ENCODE peak calls at places on chromosomes 7 and 10, in four cellular contexts. L is GM12878, E is endothelial cell of umbilical vein, V is neural progenitor cell. C is an unnamed sample.

GRCh38 chr10:97564776-97565175 is 7.8 kb upstream of the ANKRD2 start:
- DNase-seq in L (no peak), E (no peak), V (no peak), C (no peak)

GRCh38 chr10:95976295-95977229 is 66.8 kb upstream of the CCNJ start:
- DNase-seq in L (no peak), E (no peak), V (no peak), C (no peak)

GRCh38 chr10:47247190-47248059 is 52.6 kb upstream of the GDF10 start:
- DNase-seq in L (no peak), E (no peak), V (no peak), C (no peak)

GRCh38 chr10:70265032-70265689 is 18.6 kb downstream of the NPFFR1 start:
- DNase-seq in L (no peak), E (no peak), V (peak; percentile 74), C (no peak)

GRCh38 chr7:151425670-151426075 is 14.3 kb downstream of the CRYGN start:
- DNase-seq in L (no peak), E (no peak), V (peak; percentile 56), C (no peak)

GRCh38 chr7:52811537-52811936 is 223.9 kb upstream of the POM121L12 start:
- DNase-seq in L (no peak), E (no peak), V (no peak), C (no peak)

GRCh38 chr7:86939197-86939814 is 120.1 kb downstream of the ELAPOR2 start:
- DNase-seq in L (peak; percentile 40), E (peak; percentile 87), V (peak; percentile 71), C (peak; percentile 43)

GRCh38 chr10:91602449-91602848 is 30.4 kb downstream of the PPP1R3C start:
- DNase-seq in L (no peak), E (no peak), V (no peak), C (no peak)

GRCh38 chr10:75754096-75754495 is 322.7 kb downstream of the LRMDA start:
- DNase-seq in L (no peak), E (no peak), V (no peak), C (no peak)

GRCh38 chr7:51071427-51071826 is 245.2 kb downstream of the COBL start:
- DNase-seq in L (no peak), E (no peak), V (no peak), C (no peak)

GRCh38 chr7:137390076-137390475 is 46.5 kb upstream of the PTN start:
- DNase-seq in L (no peak), E (no peak), V (no peak), C (no peak)

GRCh38 chr10:61897671-61898434 is 3.6 kb upstream of the ARID5B start:
- DNase-seq in L (no peak), E (peak; percentile 47), V (peak; percentile 62), C (no peak)

GRCh38 chr10:127195041-127195506 is 1.3 kb downstream of the INSYN2A start:
- DNase-seq in L (no peak), E (peak; percentile 7), V (peak; percentile 26), C (no peak)
- H2AFZ ChIP-seq in L (no peak overlapping the region), E (no peak overlapping the region), V (no peak overlapping the region), C (no peak overlapping the region)

DNA sequence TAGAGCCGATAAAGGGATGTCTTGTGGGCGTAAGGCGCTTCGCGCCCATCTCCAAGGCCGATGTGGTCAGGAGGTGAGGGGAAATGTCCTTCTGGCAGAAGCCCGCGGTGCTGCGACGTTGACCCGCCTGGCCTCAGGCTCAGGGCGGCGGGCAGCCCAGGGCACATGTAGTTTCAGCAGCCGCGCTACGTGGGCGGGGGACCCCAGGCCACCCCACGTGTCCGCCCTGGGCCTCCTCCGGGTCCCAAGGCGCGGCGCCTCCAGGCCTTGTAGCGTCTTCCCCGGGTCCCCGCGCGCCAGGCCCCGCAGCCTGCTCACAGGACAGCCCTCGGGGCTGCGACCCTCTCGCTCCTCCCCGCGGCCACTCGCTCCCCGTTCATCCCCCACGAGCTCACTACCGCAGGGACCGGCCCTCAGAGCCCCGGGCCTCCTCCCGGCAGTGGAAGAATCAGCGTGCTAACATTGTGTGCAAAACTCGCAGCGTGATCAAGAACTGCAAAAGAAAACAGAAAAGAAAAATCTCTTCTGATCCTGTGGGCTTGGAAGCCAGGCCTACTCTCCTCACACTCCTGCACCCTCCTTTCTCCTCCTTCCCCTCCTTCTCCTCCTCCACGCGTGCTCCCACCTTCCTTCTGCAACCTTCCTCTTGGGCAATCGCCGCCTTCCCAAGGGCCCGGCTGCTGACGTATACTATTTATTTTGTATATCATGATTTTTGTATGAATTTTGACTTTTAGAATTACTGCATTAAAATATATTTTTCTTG is 4.4 kb upstream of the TBX20 start:
- DNase-seq in L (no peak), E (no peak), V (peak; percentile 69), C (no peak)
- TF ChIP-seq EZH2 in L (no peak), E (no peak), V (no peak), C (no peak)

GRCh38 chr7:5282464-5283316 is at the start of gene SLC29A4:
- DNase-seq in L (no peak), E (no peak), V (peak; percentile 62), C (no peak)
- H3K4me3 ChIP-seq in L (no peak within 1 kb of the TSS), E (no peak within 1 kb of the TSS), V (peak within 1 kb of the TSS; percentile 67), C (no peak within 1 kb of the TSS)

GRCh38 chr7:155570171-155570958 is 24.0 kb upstream of the CNPY1 start:
- DNase-seq in L (no peak), E (no peak), V (no peak), C (no peak)

GRCh38 chr7:155574556-155574955 is 28.2 kb upstream of the CNPY1 start:
- DNase-seq in L (no peak), E (no peak), V (no peak), C (no peak)

GRCh38 chr7:155570991-155571390 is 24.6 kb upstream of the CNPY1 start:
- DNase-seq in L (no peak), E (no peak), V (no peak), C (no peak)

GRCh38 chr7:155569681-155570080 is 23.3 kb upstream of the CNPY1 start:
- DNase-seq in L (no peak), E (no peak), V (no peak), C (no peak)

DNA sequence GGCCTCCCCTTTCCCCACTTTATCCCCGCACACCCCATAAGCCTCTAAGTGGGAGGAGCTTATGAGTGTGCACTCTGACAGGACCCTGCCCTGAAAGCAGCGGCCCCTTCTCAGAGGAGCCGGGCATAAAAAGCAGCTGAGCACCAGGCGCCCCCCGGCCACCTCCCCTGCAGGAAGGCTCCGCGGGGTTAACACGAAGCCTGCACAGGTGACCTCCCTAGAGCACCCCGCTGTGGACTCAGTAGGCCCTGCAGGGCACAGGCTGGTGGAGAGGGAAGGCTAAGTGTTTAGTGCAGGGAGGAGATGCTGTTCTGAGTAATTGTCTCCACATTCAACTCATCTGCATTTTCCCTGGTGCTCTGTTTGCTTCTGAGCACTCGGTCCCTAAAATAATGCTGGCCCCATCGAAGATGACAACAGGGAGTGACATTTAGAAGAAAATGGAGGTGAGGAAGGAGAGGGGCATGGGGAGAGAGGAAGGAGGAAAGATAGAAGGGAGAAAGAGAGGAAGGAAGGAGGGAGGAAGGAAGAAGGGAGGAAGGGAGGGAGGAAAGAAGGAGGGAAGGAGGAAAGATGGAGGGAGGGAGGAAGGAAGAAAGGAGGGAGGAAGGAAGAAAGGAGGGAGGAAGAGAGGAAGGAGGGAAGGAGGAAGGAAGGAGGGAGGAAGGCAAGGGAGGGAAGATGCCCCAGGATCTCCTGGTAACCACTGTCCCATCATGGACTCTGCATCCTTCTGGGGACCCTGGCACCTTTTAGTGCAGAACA is 25.4 kb upstream of the CNPY1 start:
- DNase-seq in L (no peak), E (no peak), V (no peak), C (no peak)
- H2AFZ ChIP-seq in L (no peak overlapping the region), E (no peak overlapping the region), V (no peak overlapping the region), C (no peak overlapping the region)

GRCh38 chr10:80207768-80208385 is 2.5 kb upstream of the ANXA11 start:
- DNase-seq in L (no peak), E (no peak), V (no peak), C (no peak)
- TF ChIP-seq EZH2 in L (no peak), E (no peak), V (peak; percentile 12), C (no peak)